ENCODE peak calls at places on chromosomes 7 and 10, in five cellular contexts. H, N, J, U and R are unnamed samples.

GRCh38 chr7:76149847-76150691 is 51.6 kb upstream of the SRRM3 start:
- DNase-seq in J (no peak), U (no peak), H (no peak), N (no peak), R (no peak)

GRCh38 chr7:127091620-127092019 is 161.1 kb downstream of the GRM8 start:
- DNase-seq in J (no peak), H (no peak), U (no peak), N (no peak), R (no peak)

GRCh38 chr7:27150568-27151340 is 1.6 kb downstream of the HOXA3 start:
- DNase-seq in U (peak; percentile 89), J (peak; percentile 87), N (peak; percentile 68), H (peak; percentile 57), R (peak; percentile 66)

GRCh38 chr10:60524541-60524940 is 134.9 kb upstream of the ANK3 start:
- DNase-seq in N (no peak), U (no peak), J (peak; percentile 62), H (peak; percentile 92), R (peak; percentile 32)

GRCh38 chr10:108362956-108363355 is 1198.5 kb upstream of the SORCS1 start:
- DNase-seq in H (no peak), J (no peak), N (no peak), U (no peak), R (no peak)

GRCh38 chr7:106285801-106286492 is 1.2 kb upstream of the NAMPT start:
- DNase-seq in U (no peak), J (peak; percentile 86), N (peak; percentile 22), H (peak; percentile 46), R (peak; percentile 89)

GRCh38 chr10:45235823-45236222 is 79.6 kb downstream of the OR13A1 start:
- DNase-seq in N (no peak), J (no peak), U (no peak), H (peak; percentile 10), R (peak; percentile 21)

GRCh38 chr10:18421726-18422293 is 229.6 kb downstream of the NSUN6 start:
- DNase-seq in N (no peak), J (no peak), U (no peak), H (no peak), R (no peak)

GRCh38 chr7:150877545-150877944 is 25.2 kb downstream of the AOC1 start:
- DNase-seq in U (no peak), H (no peak), J (no peak), N (no peak), R (no peak)

GRCh38 chr10:62705789-62706188 is 98.7 kb upstream of the ADO start:
- DNase-seq in H (no peak), J (no peak), U (no peak), N (no peak), R (no peak)

GRCh38 chr7:100475549-100475948 is 3.5 kb downstream of the TSC22D4 start:
- DNase-seq in H (no peak), N (no peak), U (no peak), J (no peak), R (no peak)

GRCh38 chr10:77715081-77715480 is 77.5 kb upstream of the KCNMA1 start:
- DNase-seq in H (no peak), U (no peak), N (peak; percentile 29), J (no peak), R (no peak)

GRCh38 chr7:94509264-94509878 is at the start of gene CASD1:
- DNase-seq in N (peak; percentile 75), H (peak; percentile 28), U (peak; percentile 83), J (peak; percentile 26), R (peak; percentile 24)

GRCh38 chr7:68688416-68689086 is 909.7 kb upstream of the AUTS2 start:
- DNase-seq in N (peak; percentile 45), U (no peak), H (no peak), J (no peak), R (no peak)

GRCh38 chr7:102455596-102455995 is 9.1 kb downstream of the ALKBH4 start:
- DNase-seq in N (peak; percentile 1), J (no peak), H (no peak), U (no peak), R (no peak)

GRCh38 chr10:74753295-74754211 is 72.8 kb upstream of the KAT6B start:
- DNase-seq in J (no peak), U (no peak), N (no peak), H (no peak), R (no peak)

GRCh38 chr10:132223156-132223590 is 36.4 kb downstream of the DPYSL4 start:
- DNase-seq in U (peak; percentile 87), H (peak; percentile 87), J (peak; percentile 83), N (no peak), R (peak; percentile 82)

GRCh38 chr10:85513450-85513849 is 853.1 kb downstream of the GRID1 start:
- DNase-seq in N (no peak), H (no peak), U (no peak), J (no peak), R (no peak)

GRCh38 chr7:159032753-159033472 is 111.8 kb downstream of the VIPR2 start:
- DNase-seq in U (peak; percentile 18), H (no peak), J (no peak), N (no peak), R (no peak)

GRCh38 chr10:61903184-61903990 is 1.9 kb downstream of the ARID5B start:
- DNase-seq in U (peak; percentile 89), J (peak; percentile 77), N (peak; percentile 82), H (peak; percentile 74), R (peak; percentile 64)

GRCh38 chr10:103598654-103599115 is 105.2 kb downstream of the NEURL1 start:
- DNase-seq in U (peak; percentile 76), N (no peak), H (peak; percentile 79), J (peak; percentile 84), R (peak; percentile 84)

GRCh38 chr7:42460948-42461347 is 223.9 kb upstream of the GLI3 start:
- DNase-seq in H (no peak), U (no peak), N (no peak), J (no peak), R (no peak)

GRCh38 chr7:124263232-124263827 is 230.5 kb upstream of the TMEM229A start:
- DNase-seq in U (no peak), N (peak; percentile 92), J (peak; percentile 49), H (peak; percentile 7), R (peak; percentile 4)

GRCh38 chr10:85612378-85612775 is 754.2 kb downstream of the GRID1 start:
- DNase-seq in N (peak; percentile 92), H (no peak), J (no peak), U (peak; percentile 56), R (no peak)

GRCh38 chr7:985915-986741 is 3.1 kb downstream of the CYP2W1 start:
- DNase-seq in J (peak; percentile 39), N (no peak), U (peak; percentile 59), H (peak; percentile 63), R (peak; percentile 58)

GRCh38 chr7:55903985-55904759 is 16.9 kb downstream of the ZNF713 start:
- DNase-seq in N (no peak), H (no peak), U (no peak), J (no peak), R (no peak)

GRCh38 chr7:55144955-55145342 is 126.1 kb downstream of the EGFR start:
- DNase-seq in U (no peak), N (no peak), H (no peak), J (no peak), R (no peak)